ENCODE peak calls at places on chromosomes 13 and 19, in seven cellular contexts. G is fibroblast of pulmonary artery; A is suprapubic skin; L is activated CD4-positive, alpha-beta memory T cell treated with anti-CD3 and anti-CD28 coated beads, Interleukin-2, amount 10 ng/mL, durations not matched to agents 7 days and 5 days; Y is spleen; M is activated T-helper 1 cell treated with Interleukin-2 at 50 U/mL for 16 hours; P is mammary epithelial cell. D is an unnamed sample.

GRCh38 chr19:4557971-4558941 is 1.2 kb downstream of the SEMA6B start:
- DNase-seq in G (peak), A (no peak), L (peak), Y (peak), M (no peak), P (no peak), D (no peak)

GRCh38 chr19:33215438-33216197 is 10.0 kb downstream of the SLC7A10 start:
- DNase-seq in G (no peak), A (no peak), L (no peak), Y (no peak), M (no peak), P (no peak), D (no peak)

GRCh38 chr13:65966991-65967451 is 1263.1 kb downstream of the PCDH9 start:
- DNase-seq in G (peak), A (no peak), L (no peak), Y (no peak), M (no peak), P (peak), D (no peak)

GRCh38 chr13:43214124-43214523 is 190.7 kb downstream of the DNAJC15 start:
- DNase-seq in G (no peak), A (no peak), L (no peak), Y (no peak), M (no peak), P (no peak), D (no peak)

GRCh38 chr19:8877854-8878705 is 45.9 kb downstream of the MBD3L1 start:
- DNase-seq in G (no peak), A (no peak), L (no peak), Y (no peak), M (no peak), P (no peak), D (no peak)

GRCh38 chr19:55489711-55490477 is 1.7 kb downstream of the SSC5D start:
- DNase-seq in G (no peak), A (no peak), L (no peak), Y (no peak), M (no peak), P (no peak), D (no peak)

GRCh38 chr13:36859259-36859658 is 40.2 kb downstream of the RFXAP start:
- DNase-seq in G (no peak), A (no peak), L (no peak), Y (no peak), M (no peak), P (no peak), D (no peak)

GRCh38 chr13:105773241-105773640 is 762.2 kb downstream of the EFNB2 start:
- DNase-seq in G (no peak), A (no peak), L (no peak), Y (no peak), M (no peak), P (no peak), D (no peak)

GRCh38 chr19:10227215-10227971 is 3.7 kb downstream of the S1PR2 start:
- DNase-seq in G (peak), A (no peak), L (no peak), Y (no peak), M (no peak), P (no peak), D (no peak)

GRCh38 chr19:14113762-14114414 is 3.7 kb downstream of the PRKACA start:
- DNase-seq in G (no peak), A (no peak), L (peak), Y (peak), M (no peak), P (no peak), D (no peak)

GRCh38 chr19:5804516-5805464 is at the start of gene NRTN:
- DNase-seq in G (no peak), A (no peak), L (peak), Y (peak), M (peak), P (no peak), D (no peak)

GRCh38 chr19:3494051-3494450 is 6.4 kb downstream of the DOHH start:
- DNase-seq in G (no peak), A (no peak), L (peak), Y (no peak), M (no peak), P (no peak), D (no peak)

GRCh38 chr19:37964109-37964508 is 57.1 kb downstream of the SIPA1L3 start:
- DNase-seq in G (no peak), A (peak), L (no peak), Y (no peak), M (no peak), P (no peak), D (no peak)

D was measured in CD14-positive monocyte.